ENCODE peak calls at places on chromosomes 16 and 17, in nine cellular contexts. R is omental fat pad, J is breast epithelium, T is mucosa of gallbladder, B is SJSA1, V is T-helper 9 cell, C is psoas muscle, M is H9, D is Caki2. F is an unnamed sample.

GRCh38 chr17:57999496-58000017 is 7.5 kb downstream of the SRSF1 start:
- DNase-seq in D (peak; percentile 67), C (no peak), B (no peak), J (no peak), V (no peak), T (no peak), M (no peak), R (no peak), F (no peak)

GRCh38 chr16:70429888-70430666 is 8.8 kb downstream of the ST3GAL2 start:
- DNase-seq in M (no peak), D (no peak), B (no peak), R (no peak), V (no peak), C (no peak), T (no peak), J (no peak), F (no peak)

GRCh38 chr17:64042700-64043485 is 22.5 kb upstream of the ICAM2 start:
- DNase-seq in B (no peak), C (no peak), T (no peak), V (no peak), R (no peak), D (no peak), J (no peak), M (no peak), F (no peak)

GRCh38 chr17:80443916-80444708 is 29.1 kb downstream of the ENDOV start:
- DNase-seq in M (peak; percentile 65), V (no peak), J (no peak), B (no peak), R (no peak), D (no peak), C (peak; percentile 40), T (no peak), F (no peak)

GRCh38 chr17:42720996-42721583 is 23.8 kb downstream of the EZH1 start:
- DNase-seq in T (peak; percentile 33), V (no peak), B (no peak), C (no peak), R (no peak), J (no peak), M (no peak), D (peak; percentile 42), F (no peak)

GRCh38 chr17:4119299-4119698 is 23.5 kb downstream of the ZZEF1 start:
- DNase-seq in D (no peak), T (no peak), M (no peak), R (no peak), C (no peak), V (no peak), B (no peak), J (no peak), F (no peak)

GRCh38 chr16:72962347-72962746 is 85.6 kb downstream of the ZFHX3 start:
- DNase-seq in B (no peak), T (no peak), C (no peak), R (no peak), D (no peak), J (no peak), V (no peak), M (no peak), F (no peak)

GRCh38 chr16:57061084-57061905 is 31.1 kb upstream of the CPNE2 start:
- DNase-seq in M (no peak), T (peak; percentile 52), C (peak; percentile 95), V (no peak), D (peak; percentile 17), B (no peak), J (no peak), R (no peak), F (no peak)

GRCh38 chr16:1364510-1364909 is 12.8 kb downstream of the GNPTG start:
- DNase-seq in J (no peak), T (no peak), M (no peak), B (no peak), R (no peak), D (no peak), V (no peak), C (peak; percentile 51), F (no peak)